ENCODE peak calls at places on chromosomes 16 and 17, in four cellular contexts. E is lower leg skin, I is IMR-90, A is cardiac muscle cell. F is an unnamed sample.

GRCh38 chr17:56831364-56832095 is 2.2 kb downstream of the C17orf67 start:
- DNase-seq in A (no peak), E (no peak), I (no peak), F (no peak)

GRCh38 chr17:81966343-81967243 is 5.6 kb upstream of the NOTUM start:
- DNase-seq in E (no peak), I (peak), A (peak), F (no peak)

GRCh38 chr17:81295678-81296381 is 723 bp upstream of the SLC38A10 start:
- DNase-seq in I (peak), E (no peak), A (peak), F (peak)

GRCh38 chr17:77068915-77069314 is 71.9 kb upstream of the SEC14L1 start:
- DNase-seq in A (no peak), I (no peak), E (no peak), F (no peak)

GRCh38 chr16:88063201-88063773 is 112.1 kb downstream of the BANP start:
- DNase-seq in A (peak), I (peak), E (peak), F (peak)

GRCh38 chr16:26177438-26177837 is 485.7 kb downstream of the HS3ST4 start:
- DNase-seq in E (no peak), A (no peak), I (no peak), F (no peak)

GRCh38 chr17:81090361-81091133 is 55.6 kb downstream of the BAIAP2 start:
- DNase-seq in E (peak), I (no peak), A (peak), F (no peak)

GRCh38 chr16:72425571-72426341 is 253.8 kb upstream of the PMFBP1 start:
- DNase-seq in E (no peak), A (no peak), I (no peak), F (no peak)

GRCh38 chr16:30523768-30524574 is 2.4 kb downstream of the ZNF768 start:
- DNase-seq in I (no peak), A (peak), E (no peak), F (no peak)

GRCh38 chr16:19808061-19808621 is 76.5 kb downstream of the GPRC5B start:
- DNase-seq in E (no peak), A (peak), I (no peak), F (no peak)

GRCh38 chr17:35185849-35186248 is 8.3 kb downstream of the SLC35G3 start:
- DNase-seq in I (no peak), E (no peak), A (no peak), F (no peak)

GRCh38 chr17:39461911-39462641 is 790 bp downstream of the CDK12 start:
- DNase-seq in I (peak), A (no peak), E (peak), F (no peak)

GRCh38 chr16:76360384-76360783 is 83.2 kb downstream of the CNTNAP4 start:
- DNase-seq in A (peak), E (no peak), I (no peak), F (no peak)

GRCh38 chr17:42675984-42676423 is 790 bp downstream of the PLEKHH3 start:
- DNase-seq in E (peak), A (peak), I (peak), F (no peak)

GRCh38 chr16:24689128-24689527 is 40.3 kb upstream of the TNRC6A start:
- DNase-seq in A (peak), E (no peak), I (peak), F (no peak)

GRCh38 chr16:13902677-13903076 is 17.3 kb upstream of the ERCC4 start:
- DNase-seq in E (no peak), A (peak), I (peak), F (no peak)

GRCh38 chr16:2162676-2163118 is 7.1 kb downstream of the TRAF7 start:
- DNase-seq in A (no peak), E (no peak), I (no peak), F (no peak)

GRCh38 chr17:42284566-42284965 is 3.7 kb upstream of the STAT5A start:
- DNase-seq in I (no peak), E (peak), A (no peak), F (no peak)

GRCh38 chr16:64412578-64413280 is 709.1 kb downstream of the CDH11 start:
- DNase-seq in A (peak), E (no peak), I (peak), F (peak)

GRCh38 chr17:33229028-33229427 is 64.1 kb downstream of the ASIC2 start:
- DNase-seq in A (no peak), E (no peak), I (no peak), F (no peak)

GRCh38 chr17:45854209-45854608 is 9.5 kb downstream of the SPPL2C start:
- DNase-seq in I (no peak), A (no peak), E (no peak), F (no peak)

GRCh38 chr16:77571463-77571862 is 136.6 kb upstream of the ADAMTS18 start:
- DNase-seq in I (no peak), E (no peak), A (no peak), F (no peak)

GRCh38 chr17:28792877-28793666 is 49.3 kb downstream of the TRAF4 start:
- DNase-seq in A (peak), E (peak), I (peak), F (no peak)

GRCh38 chr16:7910116-7910515 is 577.5 kb downstream of the RBFOX1 start:
- DNase-seq in I (no peak), E (no peak), A (no peak), F (no peak)

GRCh38 chr17:49734666-49735490 is 27.1 kb upstream of the SLC35B1 start:
- DNase-seq in E (no peak), A (no peak), I (no peak), F (no peak)

GRCh38 chr17:17535957-17536356 is 39.8 kb upstream of the RASD1 start:
- DNase-seq in I (peak), A (no peak), E (no peak), F (no peak)

GRCh38 chr17:521561-522325 is 169.1 kb upstream of the RPH3AL start:
- DNase-seq in E (no peak), A (no peak), I (no peak), F (no peak)

GRCh38 chr17:27575912-27576252 is 55.1 kb upstream of the LGALS9 start:
- DNase-seq in I (no peak), A (no peak), E (no peak), F (no peak)

GRCh38 chr17:1467898-1468492 is 12.0 kb upstream of the CRK start:
- DNase-seq in I (no peak), E (no peak), A (peak), F (no peak)

GRCh38 chr16:83715217-83715920 is 92.4 kb upstream of the HSBP1 start:
- DNase-seq in E (no peak), A (no peak), I (no peak), F (no peak)

GRCh38 chr16:83717814-83718213 is 90.0 kb upstream of the HSBP1 start:
- DNase-seq in E (no peak), I (peak), A (peak), F (no peak)

GRCh38 chr16:83714286-83714685 is 93.5 kb upstream of the HSBP1 start:
- DNase-seq in I (no peak), E (no peak), A (no peak), F (no peak)

GRCh38 chr16:83720213-83720612 is 87.6 kb upstream of the HSBP1 start:
- DNase-seq in I (no peak), E (no peak), A (no peak), F (no peak)

DNA sequence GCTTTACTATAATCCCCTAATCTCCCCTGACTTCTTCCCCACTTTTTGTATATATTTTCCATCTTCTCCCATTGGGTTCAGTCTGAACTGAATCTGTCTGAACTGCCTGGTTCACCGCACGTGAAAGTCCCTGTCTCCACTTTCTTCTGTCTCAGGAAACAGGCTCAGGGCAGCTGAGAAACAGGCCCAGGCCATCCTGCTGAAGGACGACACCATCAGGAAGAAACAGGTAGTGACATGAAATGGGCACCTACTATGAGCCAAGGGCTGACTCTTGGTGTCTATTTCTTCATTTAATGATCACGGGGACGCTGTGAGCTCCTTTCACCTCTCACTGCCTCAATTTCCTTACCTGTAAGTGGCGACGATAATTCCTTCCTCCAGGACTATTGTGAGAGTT is 90.5 kb upstream of the HSBP1 start:
- DNase-seq in A (no peak), I (no peak), E (no peak), F (no peak)
- TF ChIP-seq CTCF in A (no peak), I (no peak), E (no peak), F (no peak)

DNA sequence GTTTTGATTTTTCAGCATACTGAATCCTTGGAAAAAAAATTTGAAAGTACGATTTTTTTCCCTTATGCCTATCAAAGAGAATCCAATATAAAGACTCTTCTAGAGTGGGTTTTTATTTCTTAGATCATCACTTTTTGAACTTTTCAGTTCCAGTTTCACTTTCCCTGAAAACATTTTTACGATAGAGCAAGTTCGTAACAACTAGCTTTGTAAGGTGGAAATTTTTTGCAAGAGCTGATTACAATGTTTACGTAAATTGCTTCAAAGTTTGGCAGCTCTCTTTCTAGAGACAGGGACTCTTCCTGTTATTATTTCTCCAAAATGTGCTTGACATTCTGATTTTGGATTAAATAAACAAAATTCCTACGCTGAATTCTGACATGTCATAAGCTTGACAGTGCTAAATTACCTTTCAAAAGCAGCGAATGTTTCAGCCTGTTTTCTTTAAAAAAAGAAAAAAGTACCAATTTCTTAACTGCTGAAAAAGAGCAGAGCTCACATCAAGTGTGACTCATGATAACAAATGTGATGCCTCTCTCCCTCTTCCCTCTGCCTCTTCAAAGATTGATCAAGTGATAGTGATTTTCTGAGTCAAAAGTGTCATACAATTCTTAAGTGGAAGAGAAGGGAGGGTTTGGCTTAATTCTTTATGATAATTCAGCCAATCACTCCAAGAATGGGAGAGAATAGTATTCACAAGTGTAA is 175.2 kb downstream of the KCNJ2 start:
- DNase-seq in A (peak), E (no peak), I (peak), F (no peak)
- H3K4me3 ChIP-seq in A (no peak), E (no peak), I (peak), F (no peak)

GRCh38 chr17:65185060-65185459 is 47.9 kb downstream of the RGS9 start:
- DNase-seq in E (no peak), A (no peak), I (no peak), F (no peak)

GRCh38 chr17:65182233-65182632 is 45.1 kb downstream of the RGS9 start:
- DNase-seq in A (no peak), E (no peak), I (no peak), F (no peak)

GRCh38 chr17:65185686-65186382 is 48.7 kb downstream of the RGS9 start:
- DNase-seq in A (no peak), E (no peak), I (no peak), F (no peak)

GRCh38 chr17:65183736-65184135 is 46.6 kb downstream of the RGS9 start:
- DNase-seq in E (no peak), I (peak), A (peak), F (peak)

DNA sequence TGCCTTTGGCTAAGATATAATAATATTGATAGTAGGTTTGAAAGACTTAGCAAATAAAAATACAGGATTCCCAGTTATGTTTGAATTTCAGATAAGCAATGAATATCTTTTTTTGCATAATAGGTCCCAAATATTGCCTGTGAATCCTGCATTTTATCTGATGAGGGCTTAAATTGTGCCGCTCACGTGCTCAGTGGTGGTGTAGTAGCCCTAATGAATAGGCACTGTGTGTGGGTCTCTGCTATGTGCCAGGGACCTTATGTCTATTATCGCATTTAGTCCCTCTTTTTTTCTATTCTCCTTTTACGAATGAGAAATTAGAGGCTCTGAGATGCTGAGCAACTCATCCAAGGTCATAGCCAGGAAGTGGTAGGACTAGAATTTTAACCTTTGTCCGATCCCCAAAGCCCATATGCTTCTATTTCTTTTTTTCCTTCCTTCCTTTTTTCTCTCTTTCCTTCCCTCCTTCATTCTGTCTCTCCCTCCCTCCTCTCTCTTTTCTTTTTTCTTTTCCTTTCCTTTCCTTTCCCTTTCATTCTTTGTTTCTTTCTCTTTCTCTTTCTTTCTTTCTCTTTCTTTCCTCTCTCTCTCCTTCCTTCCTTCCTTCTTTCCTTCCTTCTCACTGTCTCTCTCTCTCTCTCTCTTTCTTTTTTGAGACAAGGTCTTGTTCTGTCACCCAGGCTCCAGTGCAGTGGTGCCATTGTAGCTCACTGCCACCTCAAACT is 47.2 kb downstream of the RGS9 start:
- DNase-seq in E (no peak), I (no peak), A (no peak), F (no peak)
- TF ChIP-seq CTCF in E (no peak), I (no peak), A (no peak), F (no peak)

GRCh38 chr16:56891685-56892084 is 26.7 kb downstream of the SLC12A3 start:
- DNase-seq in A (no peak), E (no peak), I (no peak), F (no peak)

GRCh38 chr16:56886296-56886695 is 21.3 kb downstream of the SLC12A3 start:
- DNase-seq in A (no peak), I (no peak), E (no peak), F (no peak)

GRCh38 chr16:56889206-56889605 is 24.2 kb downstream of the SLC12A3 start:
- DNase-seq in E (no peak), I (no peak), A (no peak), F (no peak)

GRCh38 chr16:56886826-56887225 is 21.8 kb downstream of the SLC12A3 start:
- DNase-seq in I (no peak), E (no peak), A (no peak), F (no peak)

DNA sequence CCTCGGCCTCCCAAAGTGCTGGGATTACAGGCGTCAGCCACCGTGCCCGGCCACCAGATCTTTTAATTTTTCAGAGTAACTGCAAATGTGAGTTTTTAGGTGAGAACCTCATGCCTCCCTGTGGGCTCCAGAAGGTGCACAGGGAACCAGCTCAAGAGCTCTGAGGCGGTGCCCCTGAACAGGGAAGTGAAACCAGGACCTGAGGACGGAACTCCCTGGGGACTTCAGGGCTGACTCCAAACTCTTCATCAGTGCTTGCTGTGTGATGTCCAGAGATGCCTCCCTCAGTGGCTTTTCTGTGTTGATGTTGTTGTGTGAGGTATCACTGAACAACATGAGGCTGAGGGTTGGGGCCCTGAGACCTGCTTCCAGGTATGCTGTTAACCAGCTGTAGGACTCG is 23.8 kb downstream of the SLC12A3 start:
- DNase-seq in I (no peak), E (no peak), A (no peak), F (no peak)
- H3K4me3 ChIP-seq in I (no peak), E (no peak), A (no peak), F (no peak)

DNA sequence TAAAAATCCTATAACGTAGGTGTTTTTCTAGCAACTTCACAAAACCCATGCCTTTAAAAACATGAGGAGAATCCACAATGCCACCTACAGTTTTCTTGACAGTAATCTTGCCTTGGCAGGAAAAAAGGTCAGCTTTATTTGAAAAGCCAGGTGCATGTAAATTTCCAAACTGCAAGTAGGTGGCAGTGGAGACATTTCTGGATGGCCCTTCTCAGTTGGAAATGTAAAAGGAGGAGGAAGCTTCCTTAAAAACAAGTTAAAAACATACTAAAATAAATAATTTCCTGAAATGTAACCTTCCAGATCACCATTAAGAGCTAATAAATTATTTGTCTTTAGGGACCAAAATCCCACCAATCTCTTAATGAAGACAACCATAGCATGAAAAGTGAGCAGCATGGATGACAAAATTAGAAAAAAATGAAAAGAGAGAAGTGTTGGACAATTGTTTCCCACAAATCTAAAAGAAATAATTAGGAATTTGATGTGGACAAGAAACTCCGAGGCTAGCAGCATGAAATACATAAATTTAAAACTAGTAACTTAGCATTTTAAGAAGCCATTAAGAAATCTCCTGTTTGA is 152.2 kb downstream of the SNX11 start:
- DNase-seq in A (peak), I (peak), E (no peak), F (no peak)
- TF ChIP-seq CTCF in A (peak), I (peak), E (no peak), F (peak)

GRCh38 chr17:65959630-65960029 is 232.3 kb downstream of the CEP112 start:
- DNase-seq in A (no peak), E (no peak), I (no peak), F (no peak)
- H3K4me3 ChIP-seq in A (no peak), E (no peak), I (no peak), F (no peak)

DNA sequence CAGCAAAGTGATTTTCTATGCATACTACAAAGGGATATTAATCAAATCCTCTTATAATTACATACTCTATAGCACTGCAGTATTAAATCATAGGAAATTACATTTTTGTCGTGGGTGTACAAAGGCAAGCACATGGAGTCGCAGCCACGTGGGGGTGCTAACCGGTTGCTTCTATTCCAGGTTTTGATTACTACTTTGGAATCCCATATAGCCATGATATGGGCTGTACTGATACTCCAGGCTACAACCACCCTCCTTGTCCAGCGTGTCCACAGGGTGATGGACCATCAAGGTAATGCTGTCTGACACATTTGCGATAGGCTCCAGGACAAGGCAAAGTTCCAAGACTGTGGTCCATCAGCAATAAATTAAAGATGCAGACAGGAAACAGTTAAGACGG is 60.1 kb downstream of the ARSG start:
- DNase-seq in I (no peak), E (no peak), A (peak), F (no peak)
- TF ChIP-seq CTCF in I (no peak), E (no peak), A (peak), F (no peak)

DNA sequence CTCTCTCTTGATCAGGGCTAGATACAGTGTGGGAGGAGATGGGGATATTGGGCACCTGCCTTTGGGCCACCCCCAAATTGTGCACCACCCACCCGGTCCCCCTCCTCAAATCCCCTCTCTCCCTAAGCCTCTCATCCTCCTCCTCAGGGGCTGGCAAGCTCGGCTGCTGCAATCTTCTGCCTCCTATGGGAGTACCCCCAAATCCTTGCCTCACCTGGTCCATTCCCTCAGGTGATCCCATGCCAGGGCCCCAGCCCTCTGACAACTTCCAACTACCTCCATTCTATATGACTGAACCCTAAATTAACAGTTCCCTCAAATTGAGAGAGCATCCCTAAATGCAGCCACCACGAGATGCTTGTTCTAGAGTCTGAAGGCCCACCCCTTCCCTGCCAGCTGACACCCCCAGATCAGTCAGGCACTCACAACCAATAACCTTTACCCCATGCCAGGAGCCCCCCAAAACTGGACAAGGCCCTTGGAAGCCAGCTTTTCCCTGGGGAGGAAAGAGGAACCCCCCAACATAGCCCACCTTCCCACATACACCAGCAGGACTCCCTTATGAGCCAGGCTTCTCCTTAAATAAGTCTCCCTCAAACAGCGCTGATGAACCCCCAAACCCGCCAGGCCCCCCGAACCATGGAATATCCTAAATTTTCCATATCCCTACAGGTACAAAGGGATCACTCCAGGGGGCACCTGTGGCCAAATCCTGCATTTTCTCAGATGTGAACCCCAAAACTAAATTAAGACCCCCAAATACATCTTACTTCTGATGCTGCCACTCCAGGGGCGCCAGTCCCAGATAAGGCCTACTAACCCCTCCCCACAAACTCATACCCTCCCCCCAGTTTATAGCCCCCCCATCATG is 3.2 kb downstream of the DLG4 start:
- DNase-seq in I (no peak), E (no peak), A (no peak), F (no peak)
- H3K4me3 ChIP-seq in I (peak), E (no peak), A (peak), F (peak)